ENCODE peak calls at places on chromosomes 12 and 14, in four cellular contexts. One of them, this sample, is unnamed.
A peak's percentile ranks its signal among the peaks of the same experiment; 100 is the strongest.

GRCh38 chr12:94644622-94645021 is 5.7 kb downstream of the TMCC3 start:
- DNase-seq in SK-N-SH: no peak
- DNase-seq in HepG2: no peak
- DNase-seq in K562: no peak
- DNase-seq in this sample: peak; percentile 49

GRCh38 chr12:59858508-59858907 is 262.7 kb downstream of the SLC16A7 start:
- DNase-seq in K562: no peak
- DNase-seq in SK-N-SH: no peak
- DNase-seq in HepG2: peak; percentile 59
- DNase-seq in this sample: no peak

GRCh38 chr12:103806807-103807206 is 34.2 kb downstream of the NT5DC3 start:
- DNase-seq in HepG2: no peak
- DNase-seq in SK-N-SH: no peak
- DNase-seq in K562: peak; percentile 28
- DNase-seq in this sample: no peak

GRCh38 chr12:64701283-64701682 is 57.9 kb downstream of the GNS start:
- DNase-seq in SK-N-SH: peak; percentile 58
- DNase-seq in HepG2: no peak
- DNase-seq in K562: no peak
- DNase-seq in this sample: no peak

GRCh38 chr12:65892905-65893304 is 68.6 kb downstream of the HMGA2 start:
- DNase-seq in HepG2: no peak
- DNase-seq in K562: no peak
- DNase-seq in SK-N-SH: no peak
- DNase-seq in this sample: no peak

GRCh38 chr14:56570295-56570694 is 9.3 kb upstream of the TMEM260 start:
- DNase-seq in K562: no peak
- DNase-seq in SK-N-SH: no peak
- DNase-seq in HepG2: no peak
- DNase-seq in this sample: no peak

GRCh38 chr12:95959107-95959506 is 16.0 kb downstream of the AMDHD1 start:
- DNase-seq in SK-N-SH: peak; percentile 53
- DNase-seq in K562: no peak
- DNase-seq in HepG2: peak; percentile 59
- DNase-seq in this sample: no peak

GRCh38 chr12:9829990-9830389 is 2.7 kb downstream of the KLRF1 start:
- DNase-seq in SK-N-SH: no peak
- DNase-seq in HepG2: no peak
- DNase-seq in K562: no peak
- DNase-seq in this sample: no peak

GRCh38 chr14:75542585-75543091 is 20.4 kb downstream of the BATF start:
- DNase-seq in SK-N-SH: no peak
- DNase-seq in HepG2: no peak
- DNase-seq in K562: peak; percentile 59
- DNase-seq in this sample: no peak

GRCh38 chr12:89390802-89391673 is 38.7 kb upstream of the DUSP6 start:
- DNase-seq in HepG2: peak; percentile 90
- DNase-seq in SK-N-SH: no peak
- DNase-seq in K562: peak; percentile 78
- DNase-seq in this sample: no peak

GRCh38 chr12:107903377-107904061 is 129.0 kb downstream of the ASCL4 start:
- DNase-seq in K562: peak; percentile 94
- DNase-seq in HepG2: no peak
- DNase-seq in SK-N-SH: peak; percentile 88
- DNase-seq in this sample: peak; percentile 40

GRCh38 chr14:22689186-22689585 is 45.0 kb upstream of the OR6J1 start:
- DNase-seq in HepG2: peak; percentile 91
- DNase-seq in K562: peak; percentile 24
- DNase-seq in SK-N-SH: no peak
- DNase-seq in this sample: no peak

GRCh38 chr12:122138616-122139015 is 35.4 kb downstream of the IL31 start:
- DNase-seq in K562: no peak
- DNase-seq in HepG2: no peak
- DNase-seq in SK-N-SH: no peak
- DNase-seq in this sample: no peak

GRCh38 chr14:59507063-59507751 is 22.9 kb downstream of the JKAMP start:
- DNase-seq in K562: peak; percentile 68
- DNase-seq in HepG2: peak; percentile 62
- DNase-seq in SK-N-SH: peak; percentile 57
- DNase-seq in this sample: no peak

GRCh38 chr12:16119618-16120017 is 157.9 kb downstream of the SLC15A5 start:
- DNase-seq in HepG2: no peak
- DNase-seq in SK-N-SH: no peak
- DNase-seq in K562: no peak
- DNase-seq in this sample: no peak

GRCh38 chr12:89756638-89757321 is 48.1 kb upstream of the ATP2B1 start:
- DNase-seq in HepG2: peak; percentile 54
- DNase-seq in SK-N-SH: no peak
- DNase-seq in K562: peak; percentile 81
- DNase-seq in this sample: peak; percentile 97

GRCh38 chr12:95204141-95204866 is 13.0 kb downstream of the FGD6 start:
- DNase-seq in HepG2: no peak
- DNase-seq in K562: peak; percentile 94
- DNase-seq in SK-N-SH: no peak
- DNase-seq in this sample: no peak

GRCh38 chr14:69350892-69351291 is 47.2 kb downstream of the ERH start:
- DNase-seq in K562: no peak
- DNase-seq in HepG2: no peak
- DNase-seq in SK-N-SH: no peak
- DNase-seq in this sample: no peak

GRCh38 chr14:36215217-36215598 is 38.7 kb upstream of the PTCSC3 start:
- DNase-seq in K562: no peak
- DNase-seq in HepG2: no peak
- DNase-seq in SK-N-SH: no peak
- DNase-seq in this sample: no peak

DNA sequence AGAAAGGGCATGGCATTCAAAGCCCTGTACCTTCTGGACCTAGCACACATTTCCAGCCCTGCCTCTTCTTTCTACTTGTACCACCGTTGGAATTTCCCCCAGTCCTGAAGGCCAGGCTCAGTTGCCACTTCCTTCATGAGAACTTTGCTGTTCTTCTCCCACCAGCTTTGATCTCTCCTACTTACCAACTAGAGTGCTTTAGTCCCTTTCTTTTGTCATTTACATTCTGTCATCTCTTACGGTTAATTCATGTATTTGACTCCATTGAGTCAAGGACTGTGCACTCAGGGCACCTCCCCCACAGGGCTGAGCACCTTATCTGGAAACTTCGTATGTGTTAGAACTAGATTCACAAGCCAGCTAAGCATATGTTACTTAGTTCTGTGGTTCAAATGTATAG is 26.3 kb downstream of the BICDL1 start:
- DNase-seq in K562: peak; percentile 25
- DNase-seq in HepG2: no peak
- DNase-seq in SK-N-SH: no peak
- DNase-seq in this sample: peak; percentile 35
- TF ChIP-seq MXI1 in K562: no peak
- TF ChIP-seq MXI1 in HepG2: no peak
- TF ChIP-seq MXI1 in SK-N-SH: no peak
- TF ChIP-seq MXI1 in this sample: no peak

GRCh38 chr12:129005416-129005815 is 152.1 kb downstream of the GLT1D1 start:
- DNase-seq in SK-N-SH: no peak
- DNase-seq in HepG2: no peak
- DNase-seq in K562: no peak
- DNase-seq in this sample: no peak

GRCh38 chr12:129002447-129002846 is 149.2 kb downstream of the GLT1D1 start:
- DNase-seq in HepG2: no peak
- DNase-seq in SK-N-SH: no peak
- DNase-seq in K562: no peak
- DNase-seq in this sample: no peak
- TF ChIP-seq FOXM1 in HepG2: no peak
- TF ChIP-seq FOXM1 in SK-N-SH: no peak
- TF ChIP-seq FOXM1 in K562: no peak
- TF ChIP-seq FOXM1 in this sample: no peak

GRCh38 chr12:7113389-7113871 is 4.4 kb upstream of the C1RL start:
- DNase-seq in K562: peak; percentile 62
- DNase-seq in SK-N-SH: peak; percentile 61
- DNase-seq in HepG2: no peak
- DNase-seq in this sample: no peak
- TF ChIP-seq MXI1 in K562: no peak
- TF ChIP-seq MXI1 in SK-N-SH: no peak
- TF ChIP-seq MXI1 in HepG2: no peak
- TF ChIP-seq MXI1 in this sample: no peak

GRCh38 chr12:13343380-13343779 is 146.9 kb downstream of the EMP1 start:
- DNase-seq in K562: no peak
- DNase-seq in SK-N-SH: no peak
- DNase-seq in HepG2: no peak
- DNase-seq in this sample: no peak
- TF ChIP-seq FOXM1 in K562: no peak
- TF ChIP-seq FOXM1 in SK-N-SH: no peak
- TF ChIP-seq FOXM1 in HepG2: no peak
- TF ChIP-seq FOXM1 in this sample: no peak

GRCh38 chr12:128245890-128246289 is 21.1 kb upstream of the TMEM132C start:
- DNase-seq in K562: no peak
- DNase-seq in SK-N-SH: peak; percentile 55
- DNase-seq in HepG2: no peak
- DNase-seq in this sample: no peak
- TF ChIP-seq MXI1 in K562: no peak
- TF ChIP-seq MXI1 in SK-N-SH: no peak
- TF ChIP-seq MXI1 in HepG2: no peak
- TF ChIP-seq MXI1 in this sample: no peak

GRCh38 chr12:92134638-92135274 is 10.9 kb downstream of the BTG1 start:
- DNase-seq in HepG2: no peak
- DNase-seq in SK-N-SH: no peak
- DNase-seq in K562: no peak
- DNase-seq in this sample: no peak
- TF ChIP-seq FOXM1 in HepG2: no peak
- TF ChIP-seq FOXM1 in SK-N-SH: peak; percentile 38
- TF ChIP-seq FOXM1 in K562: no peak
- TF ChIP-seq FOXM1 in this sample: peak; percentile 64

DNA sequence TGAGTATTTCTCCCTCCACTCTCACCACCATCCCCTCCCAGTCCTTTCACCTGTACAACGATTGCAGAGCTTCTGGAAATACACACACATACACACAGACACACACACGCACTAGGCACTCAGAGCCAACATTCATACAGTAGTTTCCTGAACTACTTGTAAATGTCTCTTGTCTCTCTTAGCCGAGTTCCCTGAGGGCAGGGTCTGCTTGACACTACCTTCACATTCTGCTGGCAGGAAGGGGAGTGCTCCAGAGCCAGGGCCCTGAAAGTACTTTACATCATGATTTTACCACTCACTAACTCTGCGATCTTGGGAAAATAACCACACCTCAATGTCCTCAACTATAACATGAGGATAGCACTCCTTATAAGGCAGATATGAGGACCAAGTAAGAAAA is 82.7 kb downstream of the GAS2L3 start:
- DNase-seq in SK-N-SH: no peak
- DNase-seq in HepG2: no peak
- DNase-seq in K562: no peak
- DNase-seq in this sample: no peak
- TF ChIP-seq MXI1 in SK-N-SH: no peak
- TF ChIP-seq MXI1 in HepG2: no peak
- TF ChIP-seq MXI1 in K562: no peak
- TF ChIP-seq MXI1 in this sample: no peak